ENCODE peak calls at places on chromosomes 7 and 10, in seven cellular contexts. N is pancreas; T is BJ; M is stimulated activated CD4-positive, alpha-beta T cell treated with anti-CD3 and anti-CD28 coated beads, Interleukin-12 subunit alpha, Interleukin-12 subunit beta, amount 100 ng/mL, for 24 hours; P is iPS DF 6.9; U is activated gamma-delta T cell treated with anti-CD3 and anti-CD28 coated beads, Interleukin-2, amount 50 U/mL, for 16 hours; R is activated CD8-positive, alpha-beta memory T cell treated with anti-CD3 and anti-CD28 coated beads for 4 hours. X is an unnamed sample.

GRCh38 chr10:50613150-50613549 is 10.6 kb downstream of the SGMS1 start:
- DNase-seq in N (no peak), T (no peak), M (no peak), P (no peak), U (no peak), R (no peak), X (no peak)

GRCh38 chr10:49104323-49104722 is 11.0 kb downstream of the VSTM4 start:
- DNase-seq in N (no peak), T (no peak), M (no peak), P (no peak), U (no peak), R (no peak), X (no peak)

GRCh38 chr7:106521115-106521514 is 139.8 kb downstream of the CCDC71L start:
- DNase-seq in N (no peak), T (no peak), M (no peak), P (no peak), U (no peak), R (no peak), X (no peak)

GRCh38 chr10:103021897-103022286 is 103.8 kb downstream of the CNNM2 start:
- DNase-seq in N (peak; percentile 10), T (no peak), M (no peak), P (no peak), U (no peak), R (no peak), X (no peak)

GRCh38 chr7:131620673-131621609 is 64.5 kb upstream of the PODXL start:
- DNase-seq in N (no peak), T (no peak), M (no peak), P (no peak), U (no peak), R (no peak), X (no peak)

GRCh38 chr7:100583132-100584045 is 2.5 kb downstream of the LRCH4 start:
- DNase-seq in N (no peak), T (no peak), M (peak; percentile 45), P (no peak), U (peak; percentile 40), R (no peak), X (peak; percentile 73)

GRCh38 chr7:86914468-86915054 is 144.9 kb downstream of the ELAPOR2 start:
- DNase-seq in N (no peak), T (no peak), M (no peak), P (no peak), U (no peak), R (no peak), X (no peak)

GRCh38 chr10:113532724-113533123 is 20.1 kb upstream of the HABP2 start:
- DNase-seq in N (no peak), T (no peak), M (no peak), P (no peak), U (no peak), R (no peak), X (no peak)

GRCh38 chr7:121084748-121085336 is 96.3 kb downstream of the CPED1 start:
- DNase-seq in N (no peak), T (peak; percentile 93), M (no peak), P (no peak), U (no peak), R (no peak), X (no peak)

GRCh38 chr10:35335133-35335532 is 1.2 kb upstream of the CCNY start:
- DNase-seq in N (no peak), T (no peak), M (no peak), P (no peak), U (no peak), R (no peak), X (no peak)